ENCODE peak calls at places on chromosomes 11 and 22, in ten cellular contexts. E is neural progenitor cell; O is PC-3; K is CD4-positive, CD25-positive, alpha-beta regulatory T cell; J is ovary; L is H9; H is endothelial cell of umbilical vein; D is heart left ventricle; F is K562; V is pancreas. M is an unnamed sample. For H3K4me1, the result is how much of the 10 kb centered on the place peaks cover.

GRCh38 chr11:101323997-101324396 is 194.4 kb upstream of the PGR start:
- DNase-seq in L (peak), H (no peak), K (no peak), O (no peak), E (peak), J (no peak), V (no peak), D (peak), F (no peak), M (no peak)

GRCh38 chr11:114678125-114679036 is at the start of gene NXPE2:
- DNase-seq in K (no peak), F (no peak), O (peak), E (no peak), D (no peak), V (no peak), L (no peak), J (no peak), H (no peak), M (no peak)

GRCh38 chr22:41596776-41597634 is 7.4 kb upstream of the PMM1 start:
- DNase-seq in H (peak), F (peak), J (peak), D (peak), V (peak), O (peak), K (no peak), E (peak), L (peak), M (peak)

GRCh38 chr11:77179681-77180080 is 51.6 kb downstream of the MYO7A start:
- DNase-seq in H (no peak), K (no peak), D (no peak), F (no peak), J (no peak), V (peak), E (no peak), L (no peak), O (no peak), M (no peak)

GRCh38 chr11:100831929-100832480 is 144.9 kb downstream of the ARHGAP42 start:
- DNase-seq in E (no peak), H (no peak), F (no peak), O (no peak), V (no peak), K (no peak), D (peak), J (no peak), L (no peak), M (no peak)

GRCh38 chr22:17087176-17088131 is 2.7 kb downstream of the IL17RA start:
- DNase-seq in V (no peak), L (no peak), K (peak), F (no peak), O (no peak), E (no peak), D (no peak), H (no peak), J (no peak), M (no peak)

GRCh38 chr11:27081056-27081455 is 40.4 kb downstream of the BBOX1 start:
- DNase-seq in L (no peak), E (no peak), O (no peak), D (no peak), H (no peak), K (no peak), V (no peak), J (no peak), F (no peak), M (no peak)

GRCh38 chr11:114182471-114182968 is 113.7 kb upstream of the NNMT start:
- DNase-seq in K (no peak), F (no peak), E (no peak), L (no peak), H (no peak), J (no peak), V (no peak), D (no peak), O (no peak), M (no peak)

GRCh38 chr11:4393209-4394196 is at the start of gene TRIM21:
- DNase-seq in V (peak), J (peak), O (peak), H (peak), D (peak), E (peak), F (peak), K (peak), L (peak), M (peak)

GRCh38 chr22:39135092-39135896 is 17.2 kb downstream of the CBX7 start:
- DNase-seq in J (peak), H (peak), D (peak), V (peak), L (peak), K (no peak), O (peak), E (peak), F (peak), M (peak)

GRCh38 chr11:92702037-92702436 is 267.4 kb upstream of the MTNR1B start:
- DNase-seq in J (no peak), V (no peak), D (no peak), L (no peak), H (no peak), O (peak), F (no peak), E (no peak), K (no peak), M (no peak)

GRCh38 chr22:45718391-45718790 is 46.8 kb downstream of the ATXN10 start:
- DNase-seq in V (no peak), E (no peak), F (no peak), L (no peak), O (no peak), D (no peak), H (no peak), K (no peak), J (no peak), M (no peak)

GRCh38 chr11:86068138-86068861 is 584 bp downstream of the PICALM start:
- DNase-seq in O (peak), E (peak), H (peak), J (no peak), K (peak), D (peak), V (peak), F (peak), L (peak), M (peak)

GRCh38 chr11:57458060-57458409 is 2.3 kb upstream of the RTN4RL2 start:
- DNase-seq in H (no peak), D (no peak), L (peak), J (no peak), V (no peak), O (peak), K (no peak), E (no peak), F (peak), M (no peak)

GRCh38 chr11:2523821-2524391 is 79.1 kb downstream of the KCNQ1 start:
- DNase-seq in L (peak), H (no peak), D (peak), J (peak), K (no peak), O (no peak), F (no peak), E (peak), V (peak), M (peak)

GRCh38 chr11:2109541-2110019 is 29.6 kb downstream of the IGF2 start:
- DNase-seq in F (no peak), D (peak), O (no peak), V (peak), J (no peak), H (peak), L (peak), K (no peak), E (no peak), M (no peak)

GRCh38 chr11:123063396-123064267 is 1.7 kb upstream of the HSPA8 start:
- DNase-seq in D (peak), H (peak), O (peak), F (no peak), V (no peak), L (no peak), K (no peak), E (no peak), J (no peak), M (peak)

GRCh38 chr11:34600339-34601084 is 20.4 kb upstream of the EHF start:
- DNase-seq in E (no peak), L (no peak), D (no peak), F (peak), K (no peak), V (peak), H (no peak), J (no peak), O (no peak), M (peak)

GRCh38 chr11:46826310-46827044 is 19.6 kb downstream of the CKAP5 start:
- DNase-seq in D (peak), O (peak), J (peak), F (peak), H (peak), E (peak), V (peak), K (peak), L (peak), M (peak)

GRCh38 chr11:129989437-129989836 is 13.2 kb downstream of the PRDM10 start:
- DNase-seq in H (no peak), E (no peak), D (no peak), V (no peak), O (no peak), J (no peak), F (no peak), K (no peak), L (no peak), M (no peak)

GRCh38 chr11:129980086-129980485 is 22.5 kb downstream of the PRDM10 start:
- DNase-seq in L (no peak), J (no peak), O (no peak), F (no peak), H (no peak), K (no peak), V (no peak), E (no peak), D (no peak), M (no peak)

GRCh38 chr11:129987950-129988349 is 14.7 kb downstream of the PRDM10 start:
- DNase-seq in D (no peak), V (no peak), J (no peak), O (no peak), K (no peak), L (no peak), F (no peak), H (no peak), E (no peak), M (no peak)

GRCh38 chr11:129985823-129986222 is 16.8 kb downstream of the PRDM10 start:
- DNase-seq in F (no peak), E (no peak), K (no peak), H (no peak), O (no peak), V (no peak), D (no peak), L (no peak), J (no peak), M (no peak)
- H3K4me1 ChIP-seq in F (under half), E (under half), K (under half), H (under half), O (under half), V (under half), D (under half), L (under half), J (under half), M (under half)

DNA sequence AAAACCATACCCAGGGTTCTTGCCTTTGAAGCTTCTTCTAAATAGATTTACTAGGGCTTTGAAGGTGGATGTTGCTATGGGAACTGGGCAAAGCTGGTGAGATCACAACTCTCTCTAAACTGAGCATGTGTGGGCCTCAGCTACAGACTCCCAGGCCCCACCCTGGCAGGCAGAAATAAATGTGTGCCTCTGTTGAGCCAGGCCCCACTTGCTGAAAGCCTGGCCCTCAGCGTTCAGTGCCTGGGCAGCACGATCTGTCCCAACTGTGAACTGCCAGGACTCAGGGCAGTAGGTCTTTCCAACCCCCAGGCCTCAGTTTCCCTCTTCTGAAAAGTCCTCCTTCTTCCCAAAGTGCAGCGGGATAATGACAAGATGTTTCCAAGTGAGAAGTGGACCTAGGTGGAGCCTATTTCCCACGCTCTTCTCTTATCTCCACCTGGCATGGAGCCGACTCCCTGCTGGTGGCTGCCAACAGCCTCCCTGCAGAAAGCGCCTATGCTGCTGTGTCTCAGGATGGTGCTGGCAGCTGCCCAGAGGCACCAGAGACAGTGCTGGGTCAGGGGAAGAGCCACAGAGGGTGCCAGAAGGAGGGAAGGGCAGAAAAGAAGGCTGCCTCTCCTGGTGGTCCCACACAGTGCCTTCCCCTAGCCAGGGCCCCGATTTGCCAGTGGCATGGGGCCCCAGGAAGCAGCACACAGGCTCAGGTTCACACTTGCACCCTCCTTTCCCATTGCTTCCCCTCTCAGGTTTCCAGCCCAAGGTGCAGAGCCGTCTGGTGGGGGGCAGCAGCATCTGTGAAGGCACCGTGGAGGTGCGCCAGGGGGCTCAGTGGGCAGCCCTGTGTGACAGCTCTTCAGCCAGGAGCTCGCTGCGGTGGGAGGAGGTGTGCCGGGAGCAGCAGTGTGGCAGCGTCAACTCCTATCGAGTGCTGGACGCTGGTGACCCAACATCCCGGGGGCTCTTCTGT is 18.9 kb downstream of the CD5 start:
- DNase-seq in J (no peak), F (no peak), O (no peak), L (no peak), V (peak), H (no peak), E (no peak), D (peak), K (peak), M (peak)
- H3K4me1 ChIP-seq in J (under half), F (under half), O (under half), L (under half), V (under half), H (under half), E (under half), D (under half), K (under half), M (under half)

GRCh38 chr11:65314501-65315203 is at the start of gene CDC42EP2:
- DNase-seq in V (peak), D (peak), H (peak), F (peak), O (peak), L (peak), K (peak), J (peak), E (peak), M (peak)
- H3K4me1 ChIP-seq in V (under half), D (half or more), H (under half), F (under half), O (under half), L (under half), K (under half), J (under half), E (under half), M (under half)

GRCh38 chr11:65586676-65587075 is 8.9 kb downstream of the KCNK7 start:
- DNase-seq in F (no peak), L (peak), E (peak), V (no peak), O (no peak), D (peak), K (no peak), J (no peak), H (no peak), M (no peak)
- H3K4me1 ChIP-seq in F (half or more), L (under half), E (under half), V (under half), O (under half), D (under half), K (under half), J (under half), H (under half), M (under half)

GRCh38 chr22:32721328-32722180 is 80.0 kb upstream of the TIMP3 start:
- DNase-seq in D (no peak), O (no peak), V (no peak), K (no peak), H (no peak), J (no peak), F (no peak), E (no peak), L (no peak), M (no peak)
- H3K4me1 ChIP-seq in D (under half), O (under half), V (under half), K (under half), H (under half), J (under half), F (under half), E (under half), L (under half), M (under half)

GRCh38 chr11:75147191-75147874 is 3.6 kb upstream of the SLCO2B1 start:
- DNase-seq in H (no peak), K (no peak), V (no peak), O (no peak), E (no peak), F (no peak), D (no peak), J (no peak), L (no peak), M (peak)
- H3K4me1 ChIP-seq in H (under half), K (under half), V (under half), O (under half), E (under half), F (under half), D (under half), J (under half), L (under half), M (under half)

GRCh38 chr22:23218867-23219251 is 38.5 kb downstream of the BCR start:
- DNase-seq in K (no peak), F (no peak), J (peak), H (peak), L (peak), V (peak), O (no peak), E (peak), D (no peak), M (no peak)
- H3K4me1 ChIP-seq in K (half or more), F (half or more), J (under half), H (half or more), L (under half), V (under half), O (under half), E (under half), D (half or more), M (under half)

M was measured in BE2C.